ENCODE peak calls at places on chromosomes 11 and 22, in eight cellular contexts. W is chondrocyte; M is HEK293T; H is head of caudate nucleus; N is effector memory CD8-positive, alpha-beta T cell; J is neural crest cell; Y is ELF-1; B is sigmoid colon. T is an unnamed sample.

GRCh38 chr11:115580927-115581680 is 76.9 kb upstream of the CADM1 start:
- DNase-seq in M (peak; percentile 48), N (no peak), W (no peak), J (peak; percentile 14), B (no peak), Y (peak; percentile 90), H (no peak), T (no peak)

GRCh38 chr11:85893378-85893777 is 38.2 kb downstream of the CCDC83 start:
- DNase-seq in H (no peak), J (no peak), B (no peak), M (no peak), N (no peak), Y (peak; percentile 60), W (no peak), T (no peak)

GRCh38 chr11:6400431-6401345 is 10.4 kb downstream of the SMPD1 start:
- DNase-seq in H (no peak), N (no peak), W (no peak), M (no peak), B (no peak), Y (no peak), J (no peak), T (no peak)

GRCh38 chr22:29231971-29232959 is 26.6 kb downstream of the EMID1 start:
- DNase-seq in B (peak; percentile 76), Y (no peak), H (no peak), J (no peak), N (no peak), M (no peak), W (no peak), T (no peak)

GRCh38 chr11:118232659-118233058 is 7.8 kb upstream of the JAML start:
- DNase-seq in B (no peak), W (no peak), M (no peak), H (no peak), Y (no peak), J (no peak), N (no peak), T (no peak)

GRCh38 chr11:121841487-121842167 is 274.4 kb downstream of the BLID start:
- DNase-seq in N (no peak), M (no peak), Y (peak; percentile 9), J (no peak), H (no peak), B (peak; percentile 63), W (no peak), T (peak; percentile 5)

GRCh38 chr22:17085277-17086091 is 684 bp downstream of the IL17RA start:
- DNase-seq in Y (peak; percentile 20), N (no peak), B (peak; percentile 72), M (peak; percentile 38), H (no peak), W (no peak), J (no peak), T (no peak)

GRCh38 chr11:105799728-105800462 is 190.0 kb downstream of the GRIA4 start:
- DNase-seq in B (no peak), N (no peak), M (no peak), W (no peak), Y (no peak), J (no peak), H (no peak), T (no peak)